ENCODE peak calls at places on chromosomes 6 and 20, in five cellular contexts. K is activated naive CD4-positive, alpha-beta T cell; Z is ascending aorta; A is activated T-cell treated with anti-CD3 and anti-CD28 coated beads for 1 hour; T is GM19239. C is an unnamed sample.

GRCh38 chr6:35596448-35597442 is 84.0 kb upstream of the TULP1 start:
- DNase-seq in K (no peak), Z (no peak), A (no peak), T (no peak), C (no peak)

GRCh38 chr6:66699385-66699784 is 992.4 kb upstream of the EYS start:
- DNase-seq in K (no peak), Z (no peak), A (no peak), T (no peak), C (no peak)

GRCh38 chr20:36646678-36647077 is 682 bp upstream of the SLA2 start:
- DNase-seq in K (no peak), Z (no peak), A (no peak), T (no peak), C (no peak)

GRCh38 chr6:53441035-53441493 is 92.3 kb upstream of the ELOVL5 start:
- DNase-seq in K (no peak), Z (no peak), A (no peak), T (no peak), C (no peak)

GRCh38 chr20:46084805-46085792 is 4.7 kb downstream of the NCOA5 start:
- DNase-seq in K (no peak), Z (no peak), A (no peak), T (no peak), C (no peak)

GRCh38 chr20:24502184-24502583 is 32.8 kb downstream of the SYNDIG1 start:
- DNase-seq in K (no peak), Z (no peak), A (no peak), T (no peak), C (no peak)

GRCh38 chr6:122165014-122165413 is 234.4 kb upstream of the HSF2 start:
- DNase-seq in K (no peak), Z (no peak), A (no peak), T (no peak), C (no peak)

GRCh38 chr6:167759912-167760311 is 66.8 kb upstream of the AFDN start:
- DNase-seq in K (no peak), Z (no peak), A (no peak), T (no peak), C (no peak)

GRCh38 chr6:109580519-109580918 is 97.5 kb upstream of the ZBTB24 start:
- DNase-seq in K (no peak), Z (no peak), A (no peak), T (no peak), C (no peak)

GRCh38 chr6:122790740-122791679 is 2.0 kb downstream of the SMPDL3A start:
- DNase-seq in K (no peak), Z (no peak), A (no peak), T (no peak), C (no peak)

GRCh38 chr6:16414205-16414604 is 175.8 kb downstream of the GMPR start:
- DNase-seq in K (no peak), Z (no peak), A (no peak), T (no peak), C (peak)

GRCh38 chr6:140480852-140481251 is 1106.4 kb upstream of the CITED2 start:
- DNase-seq in K (no peak), Z (no peak), A (no peak), T (no peak), C (no peak)

GRCh38 chr20:13638162-13638495 is 603 bp downstream of the TASP1 start:
- DNase-seq in K (no peak), Z (no peak), A (no peak), T (no peak), C (no peak)

GRCh38 chr20:24034820-24035219 is 46.2 kb upstream of the GGTLC1 start:
- DNase-seq in K (no peak), Z (no peak), A (no peak), T (no peak), C (no peak)

GRCh38 chr20:4563534-4563933 is 158.2 kb upstream of the PRND start:
- DNase-seq in K (no peak), Z (no peak), A (no peak), T (no peak), C (no peak)

GRCh38 chr6:27096834-27097511 is 150.5 kb upstream of the PRSS16 start:
- DNase-seq in K (no peak), Z (no peak), A (peak), T (peak), C (no peak)

GRCh38 chr6:34795836-34796425 is 4.0 kb downstream of the BLTP3A start:
- DNase-seq in K (no peak), Z (no peak), A (no peak), T (no peak), C (no peak)

GRCh38 chr20:36919715-36920333 is 31.7 kb downstream of the SAMHD1 start:
- DNase-seq in K (no peak), Z (no peak), A (no peak), T (peak), C (peak)

GRCh38 chr20:19992996-19993908 is 23.9 kb upstream of the NAA20 start:
- DNase-seq in K (no peak), Z (no peak), A (no peak), T (no peak), C (no peak)

GRCh38 chr6:107661291-107661690 is 162.8 kb downstream of the SCML4 start:
- DNase-seq in K (no peak), Z (no peak), A (no peak), T (no peak), C (no peak)

GRCh38 chr6:111758608-111759293 is 114.5 kb downstream of the FYN start:
- DNase-seq in K (no peak), Z (no peak), A (no peak), T (no peak), C (peak)

GRCh38 chr6:163191704-163192537 is 222.6 kb upstream of the QKI start:
- DNase-seq in K (no peak), Z (no peak), A (no peak), T (no peak), C (no peak)

GRCh38 chr6:152552616-152553209 is 84.4 kb downstream of the SYNE1 start:
- DNase-seq in K (no peak), Z (no peak), A (no peak), T (peak), C (no peak)

GRCh38 chr6:145012039-145012662 is 723.2 kb downstream of the EPM2A start:
- DNase-seq in K (no peak), Z (no peak), A (no peak), T (no peak), C (no peak)

GRCh38 chr6:28977351-28978136 is 27.6 kb downstream of the ZNF311 start:
- DNase-seq in K (no peak), Z (no peak), A (no peak), T (no peak), C (peak)

GRCh38 chr20:20459726-20460125 is 91.8 kb downstream of the INSM1 start:
- DNase-seq in K (no peak), Z (no peak), A (no peak), T (no peak), C (no peak)

GRCh38 chr20:44805991-44806729 is 4.2 kb downstream of the RIMS4 start:
- DNase-seq in K (no peak), Z (peak), A (no peak), T (no peak), C (no peak)

GRCh38 chr6:84653027-84653551 is 111.3 kb downstream of the TBX18 start:
- DNase-seq in K (no peak), Z (no peak), A (no peak), T (no peak), C (no peak)

GRCh38 chr6:27541212-27541931 is 68.5 kb upstream of the ZNF184 start:
- DNase-seq in K (no peak), Z (no peak), A (no peak), T (no peak), C (no peak)

GRCh38 chr6:1903780-1904493 is 294.2 kb downstream of the FOXC1 start:
- DNase-seq in K (no peak), Z (no peak), A (no peak), T (no peak), C (no peak)

GRCh38 chr6:140544431-140544830 is 1170.0 kb upstream of the CITED2 start:
- DNase-seq in K (no peak), Z (no peak), A (no peak), T (no peak), C (no peak)

GRCh38 chr6:41789937-41790502 is 2.5 kb downstream of the TOMM6 start:
- DNase-seq in K (no peak), Z (no peak), A (no peak), T (no peak), C (no peak)

GRCh38 chr6:15929685-15930084 is 199.2 kb upstream of the MYLIP start:
- DNase-seq in K (no peak), Z (no peak), A (no peak), T (no peak), C (no peak)

GRCh38 chr20:31691646-31692275 is 30.9 kb downstream of the BCL2L1 start:
- DNase-seq in K (no peak), Z (no peak), A (no peak), T (no peak), C (no peak)

GRCh38 chr6:24307881-24308280 is 50.0 kb downstream of the DCDC2 start:
- DNase-seq in K (no peak), Z (no peak), A (no peak), T (no peak), C (no peak)

GRCh38 chr20:45817652-45818194 is 5.3 kb downstream of the UBE2C start:
- DNase-seq in K (no peak), Z (no peak), A (no peak), T (no peak), C (no peak)

GRCh38 chr6:38233161-38233791 is 406.5 kb downstream of the BTBD9 start:
- DNase-seq in K (no peak), Z (no peak), A (no peak), T (no peak), C (no peak)

GRCh38 chr6:88914180-88914579 is 49.2 kb downstream of the RNGTT start:
- DNase-seq in K (no peak), Z (no peak), A (no peak), T (no peak), C (no peak)